ENCODE peak calls at places on chromosomes 12 and 14, in nine cellular contexts. K, N, U, T, J, L, V, B and M are unnamed samples.

GRCh38 chr14:75551021-75551420 is 27.4 kb upstream of the FLVCR2 start:
- DNase-seq in K (no peak), N (no peak), U (no peak), T (no peak), J (no peak), L (no peak), V (no peak), B (no peak), M (no peak)

GRCh38 chr14:24160499-24160849 is 591 bp upstream of the IRF9 start:
- DNase-seq in K (no peak), N (no peak), U (no peak), T (no peak), J (no peak), L (no peak), V (no peak), B (no peak), M (no peak)

GRCh38 chr12:4664111-4664510 is 15.2 kb downstream of the NDUFA9 start:
- DNase-seq in K (no peak), N (no peak), U (no peak), T (peak; percentile 92), J (peak; percentile 20), L (no peak), V (no peak), B (no peak), M (no peak)

GRCh38 chr14:56754966-56755365 is 55.3 kb downstream of the OTX2 start:
- DNase-seq in K (no peak), N (no peak), U (no peak), T (no peak), J (no peak), L (no peak), V (no peak), B (no peak), M (no peak)

GRCh38 chr14:51210594-51210993 is 29.5 kb upstream of the TMX1 start:
- DNase-seq in K (no peak), N (no peak), U (no peak), T (no peak), J (no peak), L (no peak), V (no peak), B (no peak), M (no peak)

GRCh38 chr12:30701056-30701455 is 5.4 kb upstream of the IPO8 start:
- DNase-seq in K (no peak), N (no peak), U (no peak), T (peak; percentile 56), J (no peak), L (no peak), V (no peak), B (no peak), M (no peak)

GRCh38 chr14:37230551-37231194 is 32.9 kb downstream of the MIPOL1 start:
- DNase-seq in K (no peak), N (no peak), U (no peak), T (peak; percentile 77), J (peak; percentile 81), L (no peak), V (no peak), B (no peak), M (no peak)

GRCh38 chr12:111150476-111150875 is 218.4 kb downstream of the PHETA1 start:
- DNase-seq in K (no peak), N (no peak), U (no peak), T (no peak), J (no peak), L (no peak), V (no peak), B (no peak), M (no peak)

GRCh38 chr12:47811070-47811391 is 8.7 kb downstream of the HDAC7 start:
- DNase-seq in K (no peak), N (no peak), U (no peak), T (no peak), J (no peak), L (no peak), V (no peak), B (no peak), M (no peak)

GRCh38 chr14:66078031-66078430 is 408.1 kb upstream of the CCDC196 start:
- DNase-seq in K (no peak), N (no peak), U (no peak), T (no peak), J (no peak), L (no peak), V (no peak), B (no peak), M (no peak)

GRCh38 chr14:61065671-61066070 is 84.6 kb downstream of the SLC38A6 start:
- DNase-seq in K (no peak), N (no peak), U (no peak), T (no peak), J (no peak), L (no peak), V (no peak), B (no peak), M (no peak)

GRCh38 chr12:113359939-113360748 is 1.8 kb downstream of the PLBD2 start:
- DNase-seq in K (no peak), N (no peak), U (no peak), T (no peak), J (peak; percentile 11), L (peak; percentile 42), V (no peak), B (peak; percentile 55), M (peak; percentile 67)

GRCh38 chr14:32252030-32252670 is 49.1 kb upstream of the RNU6-8 start:
- DNase-seq in K (peak; percentile 52), N (peak; percentile 51), U (peak; percentile 51), T (peak; percentile 75), J (peak; percentile 85), L (no peak), V (peak; percentile 55), B (no peak), M (no peak)

GRCh38 chr14:106372870-106373657 is 846.7 kb downstream of the TMEM121 start:
- DNase-seq in K (peak; percentile 63), N (no peak), U (peak; percentile 17), T (no peak), J (no peak), L (no peak), V (no peak), B (peak; percentile 66), M (peak; percentile 53)

GRCh38 chr14:54637829-54638446 is 71.0 kb downstream of the SAMD4A start:
- DNase-seq in K (no peak), N (no peak), U (no peak), T (peak; percentile 92), J (peak; percentile 57), L (peak; percentile 29), V (no peak), B (no peak), M (no peak)

GRCh38 chr14:95353007-95353406 is 33.3 kb upstream of the CLMN start:
- DNase-seq in K (no peak), N (no peak), U (no peak), T (no peak), J (no peak), L (no peak), V (no peak), B (no peak), M (no peak)

GRCh38 chr12:3061129-3061857 is 15.9 kb upstream of the TSPAN9 start:
- DNase-seq in K (no peak), N (no peak), U (no peak), T (peak; percentile 48), J (no peak), L (no peak), V (no peak), B (no peak), M (no peak)

GRCh38 chr12:70823182-70823976 is 97.2 kb downstream of the PTPRR start:
- DNase-seq in K (no peak), N (no peak), U (no peak), T (no peak), J (no peak), L (no peak), V (no peak), B (no peak), M (no peak)

GRCh38 chr12:112134731-112135130 is 9.4 kb downstream of the TRAFD1 start:
- DNase-seq in K (no peak), N (no peak), U (no peak), T (no peak), J (no peak), L (no peak), V (no peak), B (no peak), M (no peak)

GRCh38 chr14:59215757-59216156 is 27.3 kb downstream of the DAAM1 start:
- DNase-seq in K (no peak), N (no peak), U (no peak), T (no peak), J (no peak), L (no peak), V (no peak), B (no peak), M (no peak)
- H3K27ac ChIP-seq in K (no peak overlapping the region), N (peak overlapping the region; percentile 60), U (no peak overlapping the region), T (no peak overlapping the region), J (peak overlapping the region; percentile 95), L (peak overlapping the region; percentile 56), V (no peak overlapping the region), B (peak overlapping the region; percentile 68), M (no peak overlapping the region)

GRCh38 chr14:89176090-89176757 is 240.8 kb downstream of the FOXN3 start:
- DNase-seq in K (no peak), N (no peak), U (no peak), T (no peak), J (no peak), L (no peak), V (no peak), B (no peak), M (no peak)
- H3K4me3 ChIP-seq in K (no peak overlapping the region), N (no peak overlapping the region), U (no peak overlapping the region), T (no peak overlapping the region), J (no peak overlapping the region), L (no peak overlapping the region), V (no peak overlapping the region), B (no peak overlapping the region), M (no peak overlapping the region)

DNA sequence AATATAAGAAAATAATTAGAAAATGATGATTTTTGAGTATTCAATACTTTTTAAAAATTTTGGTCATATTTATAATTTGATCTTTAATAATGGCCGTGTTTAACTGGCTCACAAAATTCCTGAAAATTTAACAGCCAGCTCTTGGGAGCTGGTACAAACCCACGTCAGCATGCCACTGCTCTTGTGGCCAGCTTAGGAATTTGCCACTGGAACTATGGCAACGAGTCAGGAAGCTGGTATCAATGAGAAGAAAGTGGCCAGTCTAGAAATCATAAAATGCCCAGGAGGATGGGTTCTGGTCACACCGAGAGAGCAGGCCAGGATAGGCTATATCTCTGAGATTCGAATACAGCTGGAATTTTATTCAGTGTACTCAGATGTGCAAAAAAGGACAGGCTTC is 72.2 kb upstream of the PLEKHG3 start:
- DNase-seq in K (no peak), N (no peak), U (no peak), T (no peak), J (no peak), L (no peak), V (peak; percentile 45), B (no peak), M (no peak)
- H3K27ac ChIP-seq in K (no peak overlapping the region), N (no peak overlapping the region), U (no peak overlapping the region), T (no peak overlapping the region), J (no peak overlapping the region), L (no peak overlapping the region), V (peak overlapping the region; percentile 58), B (no peak overlapping the region), M (no peak overlapping the region)

DNA sequence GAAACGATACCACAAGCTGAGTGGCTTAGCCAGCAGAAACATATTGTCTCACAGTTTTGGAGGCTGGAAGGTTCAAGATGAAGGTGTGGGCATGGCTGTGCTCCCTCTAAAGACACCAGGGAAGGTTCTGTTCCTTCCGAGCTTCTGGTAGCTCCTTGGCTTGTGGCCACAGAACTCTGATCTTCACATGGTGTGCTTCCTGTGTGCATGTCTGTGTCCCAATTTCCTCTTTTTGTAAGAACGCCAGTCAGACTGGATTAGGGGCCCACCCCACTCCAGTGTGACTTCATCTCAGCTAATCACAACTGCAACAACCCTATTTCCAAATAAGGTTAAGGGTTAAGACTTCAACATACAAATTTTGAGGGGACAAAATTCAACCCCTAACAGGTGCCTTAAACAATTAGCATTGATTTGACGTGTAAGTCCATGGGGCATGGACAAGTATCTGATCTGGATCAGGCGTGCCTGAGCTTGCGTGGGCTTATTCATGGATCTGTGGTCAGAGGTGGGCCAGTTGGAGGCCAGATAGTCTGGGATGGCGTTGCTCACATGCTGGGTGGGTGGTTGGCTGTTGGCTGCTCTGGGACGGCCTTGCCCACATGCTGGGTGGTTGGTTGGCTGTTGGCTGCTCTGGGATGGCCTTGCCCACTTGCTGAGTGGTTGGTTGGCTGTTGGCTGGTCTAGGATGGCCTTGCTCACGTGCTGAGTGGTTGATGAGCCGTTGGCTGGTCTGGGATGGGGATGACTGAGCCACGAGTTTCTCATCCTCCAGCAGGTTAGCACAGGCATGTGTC is 88.5 kb downstream of the LGMN start:
- DNase-seq in K (peak; percentile 69), N (peak; percentile 79), U (no peak), T (no peak), J (peak; percentile 76), L (no peak), V (no peak), B (peak; percentile 57), M (no peak)
- H3K4me3 ChIP-seq in K (no peak overlapping the region), N (no peak overlapping the region), U (no peak overlapping the region), T (no peak overlapping the region), J (no peak overlapping the region), L (no peak overlapping the region), V (no peak overlapping the region), B (no peak overlapping the region), M (no peak overlapping the region)